ENCODE peak calls at places on chromosomes 7 and 10, in six cellular contexts. M is effector memory CD4-positive, alpha-beta T cell; E is adrenal gland; Q is uterus; C is CD8-positive, alpha-beta memory T cell; H is H1. A is an unnamed sample. For H3K4me1, the result is how much of the 10 kb centered on the place peaks cover.

GRCh38 chr10:59315465-59315864 is 46.9 kb downstream of the FAM13C start:
- DNase-seq in M (no peak), E (no peak), Q (no peak), C (no peak), H (no peak), A (no peak)

GRCh38 chr10:116469437-116469836 is 41.8 kb downstream of the PNLIPRP3 start:
- DNase-seq in M (no peak), E (no peak), Q (no peak), C (no peak), H (no peak), A (no peak)

GRCh38 chr7:37759519-37759918 is 76.0 kb downstream of the GPR141 start:
- DNase-seq in M (no peak), E (no peak), Q (no peak), C (no peak), H (no peak), A (no peak)

GRCh38 chr10:33800545-33800944 is 466.1 kb upstream of the NRP1 start:
- DNase-seq in M (no peak), E (no peak), Q (no peak), C (no peak), H (no peak), A (no peak)

GRCh38 chr10:51768886-51769285 is 69.5 kb upstream of the CSTF2T start:
- DNase-seq in M (no peak), E (no peak), Q (no peak), C (no peak), H (no peak), A (no peak)

GRCh38 chr10:31876616-31877352 is 51.8 kb downstream of the ARHGAP12 start:
- DNase-seq in M (no peak), E (no peak), Q (no peak), C (no peak), H (no peak), A (no peak)

GRCh38 chr7:139783647-139784385 is 6.0 kb upstream of the HIPK2 start:
- DNase-seq in M (no peak), E (no peak), Q (no peak), C (no peak), H (no peak), A (no peak)

GRCh38 chr10:70886921-70887665 is 1.3 kb downstream of the PCBD1 start:
- DNase-seq in M (no peak), E (peak), Q (no peak), C (no peak), H (no peak), A (no peak)

GRCh38 chr7:157397751-157398691 is 61.2 kb downstream of the DNAJB6 start:
- DNase-seq in M (no peak), E (no peak), Q (peak), C (no peak), H (no peak), A (no peak)

GRCh38 chr7:157397036-157397720 is 60.4 kb downstream of the DNAJB6 start:
- DNase-seq in M (no peak), E (no peak), Q (no peak), C (no peak), H (no peak), A (no peak)

GRCh38 chr7:157400171-157400860 is 63.5 kb downstream of the DNAJB6 start:
- DNase-seq in M (no peak), E (no peak), Q (no peak), C (no peak), H (no peak), A (no peak)

GRCh38 chr7:157401567-157402387 is 65.0 kb downstream of the DNAJB6 start:
- DNase-seq in M (no peak), E (peak), Q (no peak), C (no peak), H (no peak), A (no peak)

DNA sequence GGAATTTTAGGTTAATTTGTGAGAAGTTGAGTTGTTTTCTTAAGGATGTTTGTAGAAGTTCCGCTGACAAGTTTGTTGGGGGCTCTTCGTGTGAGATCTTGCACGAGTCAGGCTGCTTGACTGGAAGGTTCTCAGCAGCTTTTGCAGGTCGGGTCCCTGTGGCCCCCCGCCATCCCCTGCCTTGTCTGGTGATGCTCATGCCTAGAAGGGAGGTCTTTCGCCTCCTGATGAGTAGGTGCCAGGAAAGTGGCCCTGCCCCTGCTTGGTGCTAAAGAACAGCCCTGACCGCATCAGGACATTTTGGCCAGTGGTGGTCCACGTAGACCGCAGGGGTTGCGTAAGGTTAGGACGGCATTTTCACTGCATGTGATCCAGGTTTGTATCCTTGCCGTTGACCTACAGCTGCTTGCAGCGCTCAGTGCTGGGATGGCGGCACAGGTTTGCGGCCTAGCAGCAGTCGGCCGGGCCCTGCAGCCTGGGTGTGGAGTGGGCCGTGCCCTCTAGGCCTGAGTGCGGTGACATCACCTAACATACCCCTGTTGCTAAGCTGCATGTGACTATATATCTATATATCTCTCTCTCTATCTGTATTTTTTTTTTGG is 62.4 kb downstream of the DNAJB6 start:
- DNase-seq in M (no peak), E (no peak), Q (no peak), C (no peak), H (no peak), A (no peak)
- H3K4me1 ChIP-seq in M (under half), E (under half), Q (under half), C (under half), H (under half), A (under half)

GRCh38 chr10:79224263-79224949 is 122.9 kb upstream of the PPIF start:
- DNase-seq in M (no peak), E (no peak), Q (no peak), C (no peak), H (no peak), A (no peak)
- H3K4me1 ChIP-seq in M (under half), E (half or more), Q (half or more), C (under half), H (under half), A (under half)

GRCh38 chr7:104972510-104972909 is 41.5 kb upstream of the KMT2E start:
- DNase-seq in M (no peak), E (no peak), Q (no peak), C (no peak), H (no peak), A (no peak)
- H3K4me1 ChIP-seq in M (under half), E (under half), Q (under half), C (under half), H (under half), A (under half)

GRCh38 chr10:6054884-6055283 is 7.3 kb downstream of the IL2RA start:
- DNase-seq in M (no peak), E (no peak), Q (no peak), C (no peak), H (peak), A (no peak)

GRCh38 chr10:6052247-6053221 is 9.6 kb downstream of the IL2RA start:
- DNase-seq in M (peak), E (no peak), Q (no peak), C (peak), H (peak), A (no peak)

GRCh38 chr10:6055929-6056328 is 6.2 kb downstream of the IL2RA start:
- DNase-seq in M (no peak), E (no peak), Q (no peak), C (no peak), H (no peak), A (no peak)

GRCh38 chr10:6053303-6053702 is 8.9 kb downstream of the IL2RA start:
- DNase-seq in M (no peak), E (no peak), Q (no peak), C (no peak), H (no peak), A (no peak)

GRCh38 chr10:6053816-6054581 is 8.2 kb downstream of the IL2RA start:
- DNase-seq in M (no peak), E (no peak), Q (no peak), C (no peak), H (peak), A (no peak)
- H3K4me1 ChIP-seq in M (under half), E (under half), Q (under half), C (half or more), H (under half), A (under half)

DNA sequence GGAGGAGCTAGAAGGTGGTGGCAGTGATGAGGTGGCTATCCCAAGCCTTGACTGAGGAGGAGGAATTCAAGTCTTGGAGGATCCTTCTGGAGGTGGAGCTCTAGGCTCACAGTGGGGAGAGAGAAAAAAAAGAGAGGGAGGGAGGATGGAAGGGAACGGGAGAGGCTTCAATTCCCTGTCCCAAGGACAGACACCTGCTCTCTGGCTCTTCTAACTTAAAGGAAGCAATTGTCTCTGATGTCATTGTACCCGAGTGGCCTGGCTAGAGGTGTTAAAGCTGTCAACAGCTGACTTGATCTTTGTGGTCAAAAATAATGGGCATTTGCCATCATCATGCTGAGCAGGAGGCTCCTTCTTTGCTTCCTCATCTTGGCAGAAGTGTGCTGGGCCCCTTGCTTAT is 8.3 kb downstream of the MXI1 start:
- DNase-seq in M (no peak), E (no peak), Q (no peak), C (no peak), H (no peak), A (no peak)
- H3K4me1 ChIP-seq in M (under half), E (under half), Q (under half), C (half or more), H (under half), A (under half)

A was measured in thoracic aorta.